ENCODE peak calls at places on chromosomes 6 and 20, in four cellular contexts. One of them, this sample, is unnamed.

GRCh38 chr20:38875170-38875993 is 50.8 kb upstream of the FAM83D start:
- DNase-seq in thyroid gland: peak
- DNase-seq in ascending aorta: no peak
- DNase-seq in stomach: no peak
- DNase-seq in this sample: peak

GRCh38 chr6:149881066-149881766 is 16.7 kb downstream of the RAET1E start:
- DNase-seq in stomach: no peak
- DNase-seq in ascending aorta: no peak
- DNase-seq in thyroid gland: no peak
- DNase-seq in this sample: no peak

GRCh38 chr6:112330071-112330876 is 16.9 kb upstream of the RFPL4B start:
- DNase-seq in stomach: no peak
- DNase-seq in thyroid gland: no peak
- DNase-seq in ascending aorta: no peak
- DNase-seq in this sample: no peak

GRCh38 chr20:12984863-12985262 is 23.9 kb upstream of the SPTLC3 start:
- DNase-seq in ascending aorta: no peak
- DNase-seq in thyroid gland: no peak
- DNase-seq in stomach: no peak
- DNase-seq in this sample: no peak

GRCh38 chr20:9068896-9069663 is at the start of gene PLCB4:
- DNase-seq in stomach: peak
- DNase-seq in ascending aorta: peak
- DNase-seq in thyroid gland: peak
- DNase-seq in this sample: no peak

GRCh38 chr20:18091624-18092023 is 33.9 kb upstream of the OVOL2 start:
- DNase-seq in thyroid gland: no peak
- DNase-seq in stomach: peak
- DNase-seq in ascending aorta: no peak
- DNase-seq in this sample: no peak

GRCh38 chr6:122147291-122147690 is 252.2 kb upstream of the HSF2 start:
- DNase-seq in ascending aorta: no peak
- DNase-seq in stomach: no peak
- DNase-seq in thyroid gland: no peak
- DNase-seq in this sample: no peak

GRCh38 chr6:138005846-138006245 is 101.4 kb downstream of the PERP start:
- DNase-seq in ascending aorta: no peak
- DNase-seq in stomach: no peak
- DNase-seq in thyroid gland: no peak
- DNase-seq in this sample: no peak

GRCh38 chr6:26125015-26125690 is 37.9 kb downstream of the HFE start:
- DNase-seq in stomach: peak
- DNase-seq in thyroid gland: peak
- DNase-seq in ascending aorta: no peak
- DNase-seq in this sample: no peak

GRCh38 chr6:143223895-143224294 is 163.2 kb downstream of the AIG1 start:
- DNase-seq in stomach: no peak
- DNase-seq in ascending aorta: no peak
- DNase-seq in thyroid gland: no peak
- DNase-seq in this sample: no peak

GRCh38 chr6:38567436-38567835 is 72.3 kb downstream of the BTBD9 start:
- DNase-seq in stomach: peak
- DNase-seq in thyroid gland: peak
- DNase-seq in ascending aorta: peak
- DNase-seq in this sample: peak

GRCh38 chr6:130136803-130137202 is 85.9 kb downstream of the SAMD3 start:
- DNase-seq in ascending aorta: no peak
- DNase-seq in thyroid gland: no peak
- DNase-seq in stomach: no peak
- DNase-seq in this sample: no peak

GRCh38 chr20:58718729-58719128 is 26.1 kb downstream of the NPEPL1 start:
- DNase-seq in stomach: no peak
- DNase-seq in thyroid gland: no peak
- DNase-seq in ascending aorta: peak
- DNase-seq in this sample: peak

GRCh38 chr6:90720404-90720803 is 133.5 kb upstream of the MAP3K7 start:
- DNase-seq in ascending aorta: no peak
- DNase-seq in thyroid gland: no peak
- DNase-seq in stomach: no peak
- DNase-seq in this sample: no peak

GRCh38 chr20:10910535-10911239 is 236.9 kb upstream of the JAG1 start:
- DNase-seq in thyroid gland: no peak
- DNase-seq in stomach: no peak
- DNase-seq in ascending aorta: no peak
- DNase-seq in this sample: no peak

GRCh38 chr6:169880516-169880915 is 129.1 kb downstream of the ERMARD start:
- DNase-seq in ascending aorta: no peak
- DNase-seq in thyroid gland: no peak
- DNase-seq in stomach: no peak
- DNase-seq in this sample: no peak

GRCh38 chr6:156126535-156126934 is 650.6 kb upstream of the ARID1B start:
- DNase-seq in ascending aorta: no peak
- DNase-seq in stomach: no peak
- DNase-seq in thyroid gland: no peak
- DNase-seq in this sample: no peak

GRCh38 chr6:134589512-134589911 is 271.6 kb upstream of the SGK1 start:
- DNase-seq in stomach: no peak
- DNase-seq in ascending aorta: no peak
- DNase-seq in thyroid gland: no peak
- DNase-seq in this sample: no peak

GRCh38 chr20:38883081-38883980 is 42.9 kb upstream of the FAM83D start:
- DNase-seq in thyroid gland: peak
- DNase-seq in ascending aorta: no peak
- DNase-seq in stomach: no peak
- DNase-seq in this sample: peak

GRCh38 chr6:161226005-161226964 is 47.6 kb downstream of the AGPAT4 start:
- DNase-seq in stomach: no peak
- DNase-seq in thyroid gland: no peak
- DNase-seq in ascending aorta: no peak
- DNase-seq in this sample: no peak

GRCh38 chr6:36927691-36928546 is 26.6 kb upstream of the PI16 start:
- DNase-seq in stomach: no peak
- DNase-seq in ascending aorta: no peak
- DNase-seq in thyroid gland: no peak
- DNase-seq in this sample: no peak

GRCh38 chr6:38168699-38169098 is 349.2 kb downstream of the ZFAND3 start:
- DNase-seq in thyroid gland: no peak
- DNase-seq in ascending aorta: no peak
- DNase-seq in stomach: no peak
- DNase-seq in this sample: no peak

GRCh38 chr6:2852514-2852855 is 10.8 kb upstream of the SERPINB1 start:
- DNase-seq in stomach: no peak
- DNase-seq in thyroid gland: no peak
- DNase-seq in ascending aorta: peak
- DNase-seq in this sample: no peak

GRCh38 chr6:2853766-2854393 is 12.2 kb upstream of the SERPINB1 start:
- DNase-seq in ascending aorta: peak
- DNase-seq in stomach: no peak
- DNase-seq in thyroid gland: peak
- DNase-seq in this sample: no peak

GRCh38 chr6:2855061-2855519 is 13.4 kb upstream of the SERPINB1 start:
- DNase-seq in ascending aorta: no peak
- DNase-seq in thyroid gland: no peak
- DNase-seq in stomach: no peak
- DNase-seq in this sample: no peak

GRCh38 chr6:2852921-2853322 is 11.3 kb upstream of the SERPINB1 start:
- DNase-seq in thyroid gland: no peak
- DNase-seq in stomach: no peak
- DNase-seq in ascending aorta: peak
- DNase-seq in this sample: no peak

GRCh38 chr6:2854394-2854982 is 12.8 kb upstream of the SERPINB1 start:
- DNase-seq in ascending aorta: no peak
- DNase-seq in thyroid gland: no peak
- DNase-seq in stomach: no peak
- DNase-seq in this sample: no peak
- H3K4me3 ChIP-seq in ascending aorta: peak
- H3K4me3 ChIP-seq in thyroid gland: no peak
- H3K4me3 ChIP-seq in stomach: peak
- H3K4me3 ChIP-seq in this sample: peak

DNA sequence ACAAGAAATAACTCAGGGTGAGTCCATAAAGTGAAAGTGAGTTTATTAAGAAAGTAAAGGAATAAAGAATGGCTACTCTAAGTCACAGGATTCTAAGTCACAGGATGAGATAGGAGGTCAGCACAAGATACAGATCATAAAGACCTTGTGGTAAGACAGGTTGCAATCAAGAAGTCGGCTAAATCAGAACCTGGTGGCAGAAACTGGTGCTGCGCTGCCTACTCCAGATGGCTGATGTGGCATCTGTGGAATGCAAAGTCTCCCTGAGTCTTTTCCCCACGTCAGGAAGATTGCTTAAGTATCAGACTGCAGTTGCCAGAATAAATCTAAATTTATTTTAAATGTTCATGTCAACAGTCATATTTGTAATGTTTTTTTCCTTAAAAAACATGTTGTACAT is 10.7 kb upstream of the KCNK15 start:
- DNase-seq in stomach: no peak
- DNase-seq in ascending aorta: peak
- DNase-seq in thyroid gland: no peak
- DNase-seq in this sample: no peak
- TF ChIP-seq CTCF in stomach: no peak
- TF ChIP-seq CTCF in ascending aorta: peak
- TF ChIP-seq CTCF in thyroid gland: peak
- TF ChIP-seq CTCF in this sample: no peak

GRCh38 chr6:7671581-7671980 is 54.3 kb upstream of the BMP6 start:
- DNase-seq in ascending aorta: no peak
- DNase-seq in thyroid gland: no peak
- DNase-seq in stomach: no peak
- DNase-seq in this sample: no peak

GRCh38 chr6:7672066-7673062 is 53.5 kb upstream of the BMP6 start:
- DNase-seq in stomach: no peak
- DNase-seq in thyroid gland: no peak
- DNase-seq in ascending aorta: no peak
- DNase-seq in this sample: no peak

GRCh38 chr6:7671076-7671475 is 54.8 kb upstream of the BMP6 start:
- DNase-seq in stomach: no peak
- DNase-seq in thyroid gland: no peak
- DNase-seq in ascending aorta: no peak
- DNase-seq in this sample: no peak

GRCh38 chr6:7674291-7674690 is 51.6 kb upstream of the BMP6 start:
- DNase-seq in thyroid gland: peak
- DNase-seq in ascending aorta: no peak
- DNase-seq in stomach: no peak
- DNase-seq in this sample: no peak

GRCh38 chr6:7673063-7673536 is 52.8 kb upstream of the BMP6 start:
- DNase-seq in ascending aorta: no peak
- DNase-seq in thyroid gland: peak
- DNase-seq in stomach: peak
- DNase-seq in this sample: no peak
- H3K4me3 ChIP-seq in ascending aorta: peak
- H3K4me3 ChIP-seq in thyroid gland: no peak
- H3K4me3 ChIP-seq in stomach: peak
- H3K4me3 ChIP-seq in this sample: no peak

GRCh38 chr6:154661751-154662150 is 71.5 kb upstream of the SCAF8 start:
- DNase-seq in stomach: no peak
- DNase-seq in ascending aorta: no peak
- DNase-seq in thyroid gland: no peak
- DNase-seq in this sample: no peak
- TF ChIP-seq CTCF in stomach: no peak
- TF ChIP-seq CTCF in ascending aorta: no peak
- TF ChIP-seq CTCF in thyroid gland: no peak
- TF ChIP-seq CTCF in this sample: no peak

DNA sequence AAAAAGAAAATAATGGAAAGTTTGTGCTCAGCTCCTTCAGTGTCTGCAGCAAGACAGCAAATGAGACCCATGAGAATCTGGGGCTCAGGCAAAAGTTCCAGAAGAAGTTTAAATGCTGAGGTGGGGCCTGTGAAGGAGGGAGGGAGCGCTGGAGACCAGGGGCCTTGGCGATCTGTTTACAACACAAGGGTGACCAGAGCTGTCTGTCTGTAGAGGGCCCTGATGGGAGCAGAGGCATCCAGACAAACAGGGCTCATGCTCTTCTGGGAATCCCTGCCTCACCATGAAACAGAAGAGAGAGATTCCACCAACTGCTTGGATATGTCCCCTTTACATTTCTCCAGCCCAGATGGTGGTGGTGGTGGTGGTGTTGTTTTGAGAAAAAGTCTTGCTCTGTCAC is 79.3 kb upstream of the SHLD1 start:
- DNase-seq in stomach: no peak
- DNase-seq in thyroid gland: no peak
- DNase-seq in ascending aorta: no peak
- DNase-seq in this sample: no peak
- H3K4me3 ChIP-seq in stomach: no peak
- H3K4me3 ChIP-seq in thyroid gland: no peak
- H3K4me3 ChIP-seq in ascending aorta: no peak
- H3K4me3 ChIP-seq in this sample: no peak

This sample was measured in dorsolateral prefrontal cortex.